ENCODE peak calls at places on chromosomes 2 and 18, in five cellular contexts. One of them, this sample, is unnamed.
A peak's percentile ranks its signal among the peaks of the same experiment; 100 is the strongest.

GRCh38 chr2:226079186-226079585 is 679.7 kb downstream of the NYAP2 start:
- DNase-seq in esophagus squamous epithelium: no peak
- DNase-seq in fibroblast of villous mesenchyme: no peak
- DNase-seq in Peyer's patch: no peak
- DNase-seq in lower leg skin: no peak
- DNase-seq in this sample: no peak

GRCh38 chr2:57396364-57397098 is 650.1 kb upstream of the VRK2 start:
- DNase-seq in fibroblast of villous mesenchyme: no peak
- DNase-seq in Peyer's patch: no peak
- DNase-seq in esophagus squamous epithelium: no peak
- DNase-seq in lower leg skin: no peak
- DNase-seq in this sample: no peak

GRCh38 chr18:79954791-79955190 is 3.3 kb upstream of the SLC66A2 start:
- DNase-seq in Peyer's patch: no peak
- DNase-seq in lower leg skin: no peak
- DNase-seq in fibroblast of villous mesenchyme: no peak
- DNase-seq in esophagus squamous epithelium: no peak
- DNase-seq in this sample: no peak

GRCh38 chr18:3062798-3063563 is 50.0 kb upstream of the LPIN2 start:
- DNase-seq in esophagus squamous epithelium: no peak
- DNase-seq in Peyer's patch: peak; percentile 85
- DNase-seq in lower leg skin: peak; percentile 37
- DNase-seq in fibroblast of villous mesenchyme: peak; percentile 62
- DNase-seq in this sample: peak; percentile 55

GRCh38 chr2:71798266-71799012 is 345.1 kb downstream of the DYSF start:
- DNase-seq in fibroblast of villous mesenchyme: peak; percentile 39
- DNase-seq in lower leg skin: no peak
- DNase-seq in esophagus squamous epithelium: no peak
- DNase-seq in Peyer's patch: no peak
- DNase-seq in this sample: peak; percentile 59

GRCh38 chr18:22551536-22552151 is 133.9 kb upstream of the CTAGE1 start:
- DNase-seq in Peyer's patch: no peak
- DNase-seq in lower leg skin: no peak
- DNase-seq in esophagus squamous epithelium: no peak
- DNase-seq in fibroblast of villous mesenchyme: peak; percentile 58
- DNase-seq in this sample: no peak

GRCh38 chr2:17558053-17558452 is 17.6 kb downstream of the VSNL1 start:
- DNase-seq in esophagus squamous epithelium: no peak
- DNase-seq in fibroblast of villous mesenchyme: no peak
- DNase-seq in lower leg skin: no peak
- DNase-seq in Peyer's patch: no peak
- DNase-seq in this sample: no peak

GRCh38 chr18:3060667-3061580 is 48.0 kb upstream of the LPIN2 start:
- DNase-seq in Peyer's patch: peak; percentile 57
- DNase-seq in fibroblast of villous mesenchyme: no peak
- DNase-seq in lower leg skin: no peak
- DNase-seq in esophagus squamous epithelium: no peak
- DNase-seq in this sample: peak; percentile 49

GRCh38 chr2:201915446-201915845 is 109.1 kb downstream of the CDK15 start:
- DNase-seq in Peyer's patch: no peak
- DNase-seq in fibroblast of villous mesenchyme: no peak
- DNase-seq in esophagus squamous epithelium: no peak
- DNase-seq in lower leg skin: no peak
- DNase-seq in this sample: no peak

GRCh38 chr2:144244938-144245337 is 275.0 kb downstream of the ZEB2 start:
- DNase-seq in esophagus squamous epithelium: no peak
- DNase-seq in Peyer's patch: no peak
- DNase-seq in fibroblast of villous mesenchyme: no peak
- DNase-seq in lower leg skin: no peak
- DNase-seq in this sample: no peak

GRCh38 chr18:48319796-48320638 is 89.2 kb downstream of the ZBTB7C start:
- DNase-seq in lower leg skin: no peak
- DNase-seq in Peyer's patch: no peak
- DNase-seq in esophagus squamous epithelium: no peak
- DNase-seq in fibroblast of villous mesenchyme: peak; percentile 68
- DNase-seq in this sample: no peak

GRCh38 chr2:126436411-126436810 is 219.5 kb upstream of the GYPC start:
- DNase-seq in Peyer's patch: no peak
- DNase-seq in esophagus squamous epithelium: no peak
- DNase-seq in lower leg skin: no peak
- DNase-seq in fibroblast of villous mesenchyme: no peak
- DNase-seq in this sample: no peak

GRCh38 chr2:38239452-38239851 is 137.6 kb downstream of the ATL2 start:
- DNase-seq in esophagus squamous epithelium: no peak
- DNase-seq in lower leg skin: peak; percentile 75
- DNase-seq in Peyer's patch: no peak
- DNase-seq in fibroblast of villous mesenchyme: no peak
- DNase-seq in this sample: no peak

GRCh38 chr2:34806891-34807290 is 1207.8 kb upstream of the FAM98A start:
- DNase-seq in fibroblast of villous mesenchyme: no peak
- DNase-seq in lower leg skin: no peak
- DNase-seq in esophagus squamous epithelium: no peak
- DNase-seq in Peyer's patch: no peak
- DNase-seq in this sample: no peak

GRCh38 chr2:226031962-226032441 is 632.5 kb downstream of the NYAP2 start:
- DNase-seq in Peyer's patch: no peak
- DNase-seq in esophagus squamous epithelium: no peak
- DNase-seq in lower leg skin: no peak
- DNase-seq in fibroblast of villous mesenchyme: no peak
- DNase-seq in this sample: no peak

GRCh38 chr2:75140288-75140687 is 59.0 kb downstream of the TACR1 start:
- DNase-seq in fibroblast of villous mesenchyme: no peak
- DNase-seq in Peyer's patch: no peak
- DNase-seq in lower leg skin: no peak
- DNase-seq in esophagus squamous epithelium: no peak
- DNase-seq in this sample: no peak

GRCh38 chr18:7830468-7830867 is 263.4 kb downstream of the PTPRM start:
- DNase-seq in esophagus squamous epithelium: no peak
- DNase-seq in lower leg skin: no peak
- DNase-seq in Peyer's patch: no peak
- DNase-seq in fibroblast of villous mesenchyme: peak; percentile 19
- DNase-seq in this sample: peak; percentile 13

GRCh38 chr2:68643011-68643873 is at the start of gene PROKR1:
- DNase-seq in fibroblast of villous mesenchyme: peak; percentile 11
- DNase-seq in esophagus squamous epithelium: no peak
- DNase-seq in lower leg skin: no peak
- DNase-seq in Peyer's patch: no peak
- DNase-seq in this sample: no peak

GRCh38 chr2:235724964-235725603 is 231.2 kb downstream of the AGAP1 start:
- DNase-seq in lower leg skin: peak; percentile 39
- DNase-seq in fibroblast of villous mesenchyme: peak; percentile 69
- DNase-seq in esophagus squamous epithelium: no peak
- DNase-seq in Peyer's patch: peak; percentile 18
- DNase-seq in this sample: no peak

GRCh38 chr18:76441668-76442412 is 53.2 kb downstream of the ZNF516 start:
- DNase-seq in esophagus squamous epithelium: no peak
- DNase-seq in lower leg skin: no peak
- DNase-seq in fibroblast of villous mesenchyme: no peak
- DNase-seq in Peyer's patch: no peak
- DNase-seq in this sample: no peak

GRCh38 chr2:229443141-229443540 is 172.1 kb upstream of the PID1 start:
- DNase-seq in esophagus squamous epithelium: no peak
- DNase-seq in fibroblast of villous mesenchyme: no peak
- DNase-seq in lower leg skin: no peak
- DNase-seq in Peyer's patch: no peak
- DNase-seq in this sample: no peak

GRCh38 chr2:101679037-101679726 is 18.3 kb upstream of the MAP4K4 start:
- DNase-seq in esophagus squamous epithelium: no peak
- DNase-seq in lower leg skin: no peak
- DNase-seq in Peyer's patch: no peak
- DNase-seq in fibroblast of villous mesenchyme: peak; percentile 84
- DNase-seq in this sample: no peak

GRCh38 chr2:167732251-167732788 is 515.1 kb downstream of the STK39 start:
- DNase-seq in Peyer's patch: no peak
- DNase-seq in esophagus squamous epithelium: no peak
- DNase-seq in fibroblast of villous mesenchyme: no peak
- DNase-seq in lower leg skin: no peak
- DNase-seq in this sample: no peak

GRCh38 chr2:121356058-121356640 is 71.1 kb upstream of the TFCP2L1 start:
- DNase-seq in lower leg skin: peak; percentile 51
- DNase-seq in Peyer's patch: no peak
- DNase-seq in fibroblast of villous mesenchyme: peak; percentile 74
- DNase-seq in esophagus squamous epithelium: no peak
- DNase-seq in this sample: peak; percentile 57

GRCh38 chr18:5515007-5515744 is 28.6 kb downstream of the EPB41L3 start:
- DNase-seq in lower leg skin: no peak
- DNase-seq in fibroblast of villous mesenchyme: no peak
- DNase-seq in esophagus squamous epithelium: no peak
- DNase-seq in Peyer's patch: no peak
- DNase-seq in this sample: no peak

GRCh38 chr2:68414452-68414851 is 49.4 kb downstream of the PLEK start:
- DNase-seq in Peyer's patch: no peak
- DNase-seq in fibroblast of villous mesenchyme: no peak
- DNase-seq in lower leg skin: no peak
- DNase-seq in esophagus squamous epithelium: no peak
- DNase-seq in this sample: no peak

GRCh38 chr2:12005886-12006681 is 259.7 kb downstream of the LPIN1 start:
- DNase-seq in esophagus squamous epithelium: no peak
- DNase-seq in lower leg skin: peak; percentile 32
- DNase-seq in Peyer's patch: peak; percentile 31
- DNase-seq in fibroblast of villous mesenchyme: peak; percentile 28
- DNase-seq in this sample: peak; percentile 60

GRCh38 chr18:24398515-24398914 is 891 bp upstream of the OSBPL1A start:
- DNase-seq in esophagus squamous epithelium: no peak
- DNase-seq in fibroblast of villous mesenchyme: peak; percentile 67
- DNase-seq in lower leg skin: peak; percentile 25
- DNase-seq in Peyer's patch: no peak
- DNase-seq in this sample: no peak

DNA sequence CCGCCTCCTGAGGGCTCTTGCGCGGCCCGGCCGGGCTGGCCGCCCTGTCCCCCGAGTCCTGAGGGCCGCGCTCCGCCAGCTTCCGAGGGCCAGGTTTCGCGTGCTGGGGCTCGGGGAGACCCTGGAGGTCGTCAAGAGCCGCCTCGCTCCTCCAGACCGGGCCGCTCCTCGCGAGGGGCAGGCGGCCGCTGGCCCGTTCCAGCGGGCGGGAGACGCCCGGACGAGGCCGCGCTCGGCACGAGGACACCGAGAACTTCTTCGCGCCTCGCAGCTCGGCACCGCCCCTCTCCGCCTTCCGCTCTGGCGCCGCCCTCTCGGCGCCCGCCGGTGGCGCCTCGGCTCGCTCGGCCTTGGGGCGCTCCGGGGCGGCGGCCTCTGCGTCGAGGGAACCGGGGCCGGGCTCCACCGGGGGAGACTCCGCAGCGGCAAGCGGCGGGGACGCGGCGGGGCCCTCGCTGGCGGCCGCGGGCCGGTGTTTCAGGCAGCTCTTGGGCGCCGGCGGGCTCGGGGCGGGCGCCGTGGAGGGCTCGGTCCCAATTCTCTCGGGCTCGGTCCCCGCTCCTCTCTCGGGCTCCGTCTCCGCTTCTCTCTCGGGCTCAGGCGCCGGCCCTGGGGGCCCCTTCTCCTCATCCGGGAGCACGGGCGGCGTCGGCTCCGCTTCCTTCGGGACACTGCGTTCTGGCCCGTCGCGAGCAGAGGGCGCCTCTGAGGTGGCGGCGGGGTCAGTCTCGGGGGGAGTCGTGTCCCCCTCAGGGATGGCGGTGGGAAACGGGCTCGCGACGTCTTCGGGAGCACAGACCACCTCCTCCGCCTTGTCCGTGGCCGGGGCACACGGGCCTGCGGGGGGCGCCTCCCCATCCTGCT is 91.6 kb upstream of the MGAT4A start:
- DNase-seq in lower leg skin: no peak
- DNase-seq in esophagus squamous epithelium: no peak
- DNase-seq in Peyer's patch: peak; percentile 38
- DNase-seq in fibroblast of villous mesenchyme: no peak
- DNase-seq in this sample: no peak
- TF ChIP-seq CTCF in lower leg skin: no peak
- TF ChIP-seq CTCF in esophagus squamous epithelium: peak; percentile 7
- TF ChIP-seq CTCF in Peyer's patch: peak; percentile 51
- TF ChIP-seq CTCF in fibroblast of villous mesenchyme: no peak
- TF ChIP-seq CTCF in this sample: no peak

GRCh38 chr2:153163055-153163454 is 315.5 kb downstream of the RPRM start:
- DNase-seq in Peyer's patch: no peak
- DNase-seq in lower leg skin: no peak
- DNase-seq in esophagus squamous epithelium: no peak
- DNase-seq in fibroblast of villous mesenchyme: peak; percentile 27
- DNase-seq in this sample: peak; percentile 16
- TF ChIP-seq CTCF in Peyer's patch: peak; percentile 38
- TF ChIP-seq CTCF in lower leg skin: no peak
- TF ChIP-seq CTCF in esophagus squamous epithelium: peak; percentile 37
- TF ChIP-seq CTCF in fibroblast of villous mesenchyme: peak; percentile 36
- TF ChIP-seq CTCF in this sample: peak; percentile 59

GRCh38 chr2:50480507-50480906 is 551.4 kb downstream of the NRXN1 start:
- DNase-seq in esophagus squamous epithelium: no peak
- DNase-seq in fibroblast of villous mesenchyme: no peak
- DNase-seq in Peyer's patch: no peak
- DNase-seq in lower leg skin: no peak
- DNase-seq in this sample: no peak

DNA sequence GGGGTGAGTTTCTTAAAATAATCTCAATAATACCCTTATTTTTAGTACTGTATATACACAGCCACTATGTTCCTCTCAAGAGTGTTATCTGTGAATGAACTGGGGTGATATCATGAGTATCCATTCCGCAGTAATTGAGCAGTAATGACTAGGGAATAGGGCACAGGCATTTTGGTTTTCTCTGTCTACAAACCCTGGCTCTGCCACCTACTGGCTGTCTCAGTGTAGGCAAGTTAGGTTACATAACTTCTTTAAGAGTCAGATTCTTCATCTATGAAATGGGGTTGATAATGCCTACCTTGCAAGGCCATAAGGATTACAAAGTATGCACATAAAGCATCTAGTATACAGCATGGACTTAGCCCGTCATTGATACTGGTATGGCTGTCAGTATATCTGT is 555.8 kb downstream of the NRXN1 start:
- DNase-seq in esophagus squamous epithelium: no peak
- DNase-seq in lower leg skin: no peak
- DNase-seq in fibroblast of villous mesenchyme: no peak
- DNase-seq in Peyer's patch: no peak
- DNase-seq in this sample: no peak
- TF ChIP-seq CTCF in esophagus squamous epithelium: no peak
- TF ChIP-seq CTCF in lower leg skin: no peak
- TF ChIP-seq CTCF in fibroblast of villous mesenchyme: peak; percentile 8
- TF ChIP-seq CTCF in Peyer's patch: no peak
- TF ChIP-seq CTCF in this sample: no peak

DNA sequence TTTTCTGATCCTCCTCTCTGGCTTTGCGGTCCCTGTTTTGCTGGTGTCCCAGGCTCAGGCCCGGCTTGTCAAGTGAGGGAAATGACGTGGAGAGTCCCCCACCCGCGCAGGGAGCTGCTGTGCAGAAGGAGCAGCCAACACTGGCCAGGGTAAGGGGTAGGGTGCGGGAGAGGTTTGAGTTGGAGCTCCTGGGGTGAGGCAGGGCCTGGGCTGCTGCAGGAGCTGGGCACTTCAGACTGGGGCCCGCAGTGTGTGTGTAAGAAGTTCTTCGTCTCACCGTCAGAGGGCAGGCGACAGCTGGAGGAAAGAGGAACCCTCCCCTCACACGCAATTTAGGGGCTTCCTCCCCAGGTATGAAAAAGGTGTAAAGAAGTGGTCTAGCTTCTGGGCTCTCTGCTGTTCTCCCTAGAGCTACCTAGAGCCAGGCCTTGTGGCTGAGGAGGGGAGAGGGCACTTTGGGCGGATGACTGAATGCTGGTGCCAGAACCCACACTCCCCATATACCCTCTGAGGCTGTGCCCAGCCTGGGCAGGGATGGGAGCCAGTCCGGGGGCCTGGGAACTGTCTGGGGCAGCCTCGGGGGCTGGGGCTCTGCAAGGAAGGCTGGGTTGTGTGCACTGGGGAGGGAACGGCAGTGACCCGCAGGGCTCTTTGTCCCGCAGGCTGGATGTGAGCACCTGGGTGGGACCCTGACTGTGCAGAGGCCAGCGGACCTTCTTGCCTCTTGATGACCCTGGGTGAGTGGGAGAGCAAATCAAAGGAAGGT is 11.8 kb downstream of the CELF4 start:
- DNase-seq in Peyer's patch: no peak
- DNase-seq in fibroblast of villous mesenchyme: no peak
- DNase-seq in lower leg skin: no peak
- DNase-seq in esophagus squamous epithelium: no peak
- DNase-seq in this sample: no peak
- TF ChIP-seq CTCF in Peyer's patch: no peak
- TF ChIP-seq CTCF in fibroblast of villous mesenchyme: peak; percentile 10
- TF ChIP-seq CTCF in lower leg skin: no peak
- TF ChIP-seq CTCF in esophagus squamous epithelium: no peak
- TF ChIP-seq CTCF in this sample: peak; percentile 16